ENCODE peak calls at places on chromosomes 2 and 18, in seven cellular contexts. One of them, this sample, is unnamed.

GRCh38 chr2:159903404-159904126 is 105.6 kb upstream of the CD302 start:
- DNase-seq in T-helper 2 cell: peak; percentile 22
- DNase-seq in GM04504: no peak
- DNase-seq in fibroblast of the conjunctiva: no peak
- DNase-seq in LoVo: no peak
- DNase-seq in chondrocyte: no peak
- DNase-seq in HuH-7.5: no peak
- DNase-seq in this sample: no peak

GRCh38 chr2:27143285-27143684 is 4.1 kb upstream of the PRR30 start:
- DNase-seq in T-helper 2 cell: no peak
- DNase-seq in GM04504: no peak
- DNase-seq in fibroblast of the conjunctiva: no peak
- DNase-seq in LoVo: no peak
- DNase-seq in chondrocyte: peak; percentile 15
- DNase-seq in HuH-7.5: no peak
- DNase-seq in this sample: no peak

GRCh38 chr2:2324565-2325101 is 6.4 kb downstream of the MYT1L start:
- DNase-seq in T-helper 2 cell: no peak
- DNase-seq in GM04504: no peak
- DNase-seq in fibroblast of the conjunctiva: no peak
- DNase-seq in LoVo: no peak
- DNase-seq in chondrocyte: no peak
- DNase-seq in HuH-7.5: no peak
- DNase-seq in this sample: no peak

GRCh38 chr2:46984642-46985476 is 69.3 kb upstream of the MCFD2 start:
- DNase-seq in T-helper 2 cell: no peak
- DNase-seq in GM04504: peak; percentile 93
- DNase-seq in fibroblast of the conjunctiva: peak; percentile 90
- DNase-seq in LoVo: peak; percentile 43
- DNase-seq in chondrocyte: no peak
- DNase-seq in HuH-7.5: no peak
- DNase-seq in this sample: peak; percentile 97

GRCh38 chr2:30235008-30235655 is 3.8 kb downstream of the LBH start:
- DNase-seq in T-helper 2 cell: no peak
- DNase-seq in GM04504: no peak
- DNase-seq in fibroblast of the conjunctiva: no peak
- DNase-seq in LoVo: no peak
- DNase-seq in chondrocyte: no peak
- DNase-seq in HuH-7.5: no peak
- DNase-seq in this sample: peak; percentile 39

GRCh38 chr2:227881866-227882517 is 10.6 kb downstream of the DAW1 start:
- DNase-seq in T-helper 2 cell: no peak
- DNase-seq in GM04504: no peak
- DNase-seq in fibroblast of the conjunctiva: no peak
- DNase-seq in LoVo: no peak
- DNase-seq in chondrocyte: no peak
- DNase-seq in HuH-7.5: no peak
- DNase-seq in this sample: peak; percentile 13

GRCh38 chr2:236642584-236643291 is 73.1 kb downstream of the ACKR3 start:
- DNase-seq in T-helper 2 cell: no peak
- DNase-seq in GM04504: peak; percentile 94
- DNase-seq in fibroblast of the conjunctiva: peak; percentile 95
- DNase-seq in LoVo: peak; percentile 43
- DNase-seq in chondrocyte: no peak
- DNase-seq in HuH-7.5: no peak
- DNase-seq in this sample: peak; percentile 90

GRCh38 chr2:104965900-104966299 is 72.0 kb upstream of the MRPS9 start:
- DNase-seq in T-helper 2 cell: no peak
- DNase-seq in GM04504: no peak
- DNase-seq in fibroblast of the conjunctiva: no peak
- DNase-seq in LoVo: no peak
- DNase-seq in chondrocyte: no peak
- DNase-seq in HuH-7.5: no peak
- DNase-seq in this sample: no peak

GRCh38 chr2:71190959-71191943 is 35.7 kb downstream of the PAIP2B start:
- DNase-seq in T-helper 2 cell: no peak
- DNase-seq in GM04504: peak; percentile 9
- DNase-seq in fibroblast of the conjunctiva: no peak
- DNase-seq in LoVo: no peak
- DNase-seq in chondrocyte: no peak
- DNase-seq in HuH-7.5: no peak
- DNase-seq in this sample: peak; percentile 25

GRCh38 chr2:230203110-230203676 is 16.6 kb downstream of the SP110 start:
- DNase-seq in T-helper 2 cell: no peak
- DNase-seq in GM04504: no peak
- DNase-seq in fibroblast of the conjunctiva: no peak
- DNase-seq in LoVo: no peak
- DNase-seq in chondrocyte: no peak
- DNase-seq in HuH-7.5: no peak
- DNase-seq in this sample: no peak

GRCh38 chr18:36711813-36712444 is 116.9 kb downstream of the TPGS2 start:
- DNase-seq in T-helper 2 cell: no peak
- DNase-seq in GM04504: peak; percentile 62
- DNase-seq in fibroblast of the conjunctiva: peak; percentile 51
- DNase-seq in LoVo: peak; percentile 29
- DNase-seq in chondrocyte: no peak
- DNase-seq in HuH-7.5: no peak
- DNase-seq in this sample: peak; percentile 91

GRCh38 chr2:26461601-26462023 is 16.3 kb downstream of the OTOF start:
- DNase-seq in T-helper 2 cell: no peak
- DNase-seq in GM04504: no peak
- DNase-seq in fibroblast of the conjunctiva: no peak
- DNase-seq in LoVo: no peak
- DNase-seq in chondrocyte: peak; percentile 85
- DNase-seq in HuH-7.5: no peak
- DNase-seq in this sample: no peak

GRCh38 chr2:232890536-232890895 is 20.5 kb downstream of the SNORC start:
- DNase-seq in T-helper 2 cell: no peak
- DNase-seq in GM04504: no peak
- DNase-seq in fibroblast of the conjunctiva: no peak
- DNase-seq in LoVo: no peak
- DNase-seq in chondrocyte: peak; percentile 50
- DNase-seq in HuH-7.5: no peak
- DNase-seq in this sample: no peak

GRCh38 chr18:70221156-70221910 is 15.8 kb upstream of the RTTN start:
- DNase-seq in T-helper 2 cell: no peak
- DNase-seq in GM04504: no peak
- DNase-seq in fibroblast of the conjunctiva: no peak
- DNase-seq in LoVo: no peak
- DNase-seq in chondrocyte: no peak
- DNase-seq in HuH-7.5: no peak
- DNase-seq in this sample: no peak

GRCh38 chr2:158969162-158969716 is 799 bp downstream of the TANC1 start:
- DNase-seq in T-helper 2 cell: no peak
- DNase-seq in GM04504: no peak
- DNase-seq in fibroblast of the conjunctiva: no peak
- DNase-seq in LoVo: no peak
- DNase-seq in chondrocyte: no peak
- DNase-seq in HuH-7.5: no peak
- DNase-seq in this sample: no peak

GRCh38 chr2:204491528-204491927 is 53.7 kb upstream of the PARD3B start:
- DNase-seq in T-helper 2 cell: no peak
- DNase-seq in GM04504: no peak
- DNase-seq in fibroblast of the conjunctiva: peak; percentile 21
- DNase-seq in LoVo: peak; percentile 29
- DNase-seq in chondrocyte: no peak
- DNase-seq in HuH-7.5: no peak
- DNase-seq in this sample: peak; percentile 48

GRCh38 chr18:30350263-30350662 is 692.3 kb downstream of the DSC3 start:
- DNase-seq in T-helper 2 cell: no peak
- DNase-seq in GM04504: no peak
- DNase-seq in fibroblast of the conjunctiva: no peak
- DNase-seq in LoVo: no peak
- DNase-seq in chondrocyte: no peak
- DNase-seq in HuH-7.5: no peak
- DNase-seq in this sample: no peak

GRCh38 chr2:9417725-9418124 is 5.6 kb downstream of the ITGB1BP1 start:
- DNase-seq in T-helper 2 cell: no peak
- DNase-seq in GM04504: no peak
- DNase-seq in fibroblast of the conjunctiva: no peak
- DNase-seq in LoVo: no peak
- DNase-seq in chondrocyte: no peak
- DNase-seq in HuH-7.5: no peak
- DNase-seq in this sample: no peak

GRCh38 chr18:42196651-42197050 is 241.6 kb downstream of the PIK3C3 start:
- DNase-seq in T-helper 2 cell: no peak
- DNase-seq in GM04504: peak; percentile 10
- DNase-seq in fibroblast of the conjunctiva: no peak
- DNase-seq in LoVo: no peak
- DNase-seq in chondrocyte: no peak
- DNase-seq in HuH-7.5: no peak
- DNase-seq in this sample: peak; percentile 2

GRCh38 chr18:58721586-58722160 is 50.4 kb downstream of the MALT1 start:
- DNase-seq in T-helper 2 cell: no peak
- DNase-seq in GM04504: no peak
- DNase-seq in fibroblast of the conjunctiva: no peak
- DNase-seq in LoVo: no peak
- DNase-seq in chondrocyte: no peak
- DNase-seq in HuH-7.5: no peak
- DNase-seq in this sample: no peak

GRCh38 chr2:242011516-242011915 is 142.0 kb downstream of the RTP5 start:
- DNase-seq in T-helper 2 cell: no peak
- DNase-seq in GM04504: no peak
- DNase-seq in fibroblast of the conjunctiva: no peak
- DNase-seq in LoVo: no peak
- DNase-seq in chondrocyte: no peak
- DNase-seq in HuH-7.5: no peak
- DNase-seq in this sample: no peak

GRCh38 chr2:46706264-46706983 is 209.2 kb downstream of the MCFD2 start:
- DNase-seq in T-helper 2 cell: no peak
- DNase-seq in GM04504: no peak
- DNase-seq in fibroblast of the conjunctiva: no peak
- DNase-seq in LoVo: no peak
- DNase-seq in chondrocyte: no peak
- DNase-seq in HuH-7.5: no peak
- DNase-seq in this sample: peak; percentile 67

GRCh38 chr2:32931519-32931918 is 15.2 kb upstream of the LTBP1 start:
- DNase-seq in T-helper 2 cell: no peak
- DNase-seq in GM04504: no peak
- DNase-seq in fibroblast of the conjunctiva: no peak
- DNase-seq in LoVo: no peak
- DNase-seq in chondrocyte: no peak
- DNase-seq in HuH-7.5: no peak
- DNase-seq in this sample: no peak

GRCh38 chr2:101418704-101419663 is 31.7 kb upstream of the CREG2 start:
- DNase-seq in T-helper 2 cell: no peak
- DNase-seq in GM04504: no peak
- DNase-seq in fibroblast of the conjunctiva: peak; percentile 68
- DNase-seq in LoVo: peak; percentile 47
- DNase-seq in chondrocyte: no peak
- DNase-seq in HuH-7.5: peak; percentile 75
- DNase-seq in this sample: peak; percentile 82

GRCh38 chr18:68121826-68122225 is 593.1 kb downstream of the TMX3 start:
- DNase-seq in T-helper 2 cell: no peak
- DNase-seq in GM04504: no peak
- DNase-seq in fibroblast of the conjunctiva: peak; percentile 6
- DNase-seq in LoVo: no peak
- DNase-seq in chondrocyte: no peak
- DNase-seq in HuH-7.5: no peak
- DNase-seq in this sample: peak; percentile 47

GRCh38 chr2:75920721-75921551 is 210.2 kb upstream of the GCFC2 start:
- DNase-seq in T-helper 2 cell: no peak
- DNase-seq in GM04504: no peak
- DNase-seq in fibroblast of the conjunctiva: no peak
- DNase-seq in LoVo: no peak
- DNase-seq in chondrocyte: no peak
- DNase-seq in HuH-7.5: no peak
- DNase-seq in this sample: no peak

GRCh38 chr2:160940699-160941098 is 219.5 kb upstream of the TANK start:
- DNase-seq in T-helper 2 cell: no peak
- DNase-seq in GM04504: no peak
- DNase-seq in fibroblast of the conjunctiva: no peak
- DNase-seq in LoVo: no peak
- DNase-seq in chondrocyte: no peak
- DNase-seq in HuH-7.5: no peak
- DNase-seq in this sample: no peak

GRCh38 chr2:159456500-159457426 is 159.6 kb downstream of the BAZ2B start:
- DNase-seq in T-helper 2 cell: no peak
- DNase-seq in GM04504: no peak
- DNase-seq in fibroblast of the conjunctiva: no peak
- DNase-seq in LoVo: no peak
- DNase-seq in chondrocyte: no peak
- DNase-seq in HuH-7.5: no peak
- DNase-seq in this sample: peak; percentile 2

GRCh38 chr18:3747176-3747973 is 297.4 kb downstream of the TGIF1 start:
- DNase-seq in T-helper 2 cell: no peak
- DNase-seq in GM04504: no peak
- DNase-seq in fibroblast of the conjunctiva: no peak
- DNase-seq in LoVo: no peak
- DNase-seq in chondrocyte: no peak
- DNase-seq in HuH-7.5: no peak
- DNase-seq in this sample: peak; percentile 16

GRCh38 chr2:75493230-75493629 is 67.5 kb downstream of the EVA1A start:
- DNase-seq in T-helper 2 cell: no peak
- DNase-seq in GM04504: no peak
- DNase-seq in fibroblast of the conjunctiva: no peak
- DNase-seq in LoVo: no peak
- DNase-seq in chondrocyte: peak; percentile 83
- DNase-seq in HuH-7.5: no peak
- DNase-seq in this sample: no peak

GRCh38 chr2:178756843-178757242 is 50.4 kb downstream of the TTN start:
- DNase-seq in T-helper 2 cell: no peak
- DNase-seq in GM04504: peak; percentile 14
- DNase-seq in fibroblast of the conjunctiva: no peak
- DNase-seq in LoVo: no peak
- DNase-seq in chondrocyte: no peak
- DNase-seq in HuH-7.5: no peak
- DNase-seq in this sample: peak; percentile 87

GRCh38 chr2:240620149-240620731 is 5.0 kb upstream of the GPR35 start:
- DNase-seq in T-helper 2 cell: no peak
- DNase-seq in GM04504: no peak
- DNase-seq in fibroblast of the conjunctiva: no peak
- DNase-seq in LoVo: no peak
- DNase-seq in chondrocyte: peak; percentile 87
- DNase-seq in HuH-7.5: no peak
- DNase-seq in this sample: no peak

GRCh38 chr2:127106457-127106997 is 427 bp downstream of the BIN1 start:
- DNase-seq in T-helper 2 cell: no peak
- DNase-seq in GM04504: no peak
- DNase-seq in fibroblast of the conjunctiva: no peak
- DNase-seq in LoVo: peak; percentile 2
- DNase-seq in chondrocyte: peak; percentile 87
- DNase-seq in HuH-7.5: peak; percentile 58
- DNase-seq in this sample: peak; percentile 44

This sample was measured in ELR.